ENCODE peak calls at places on chromosomes 13 and 19, in seven cellular contexts. P is effector memory CD4-positive, alpha-beta T cell; K is cardiac muscle cell; H is mesenchymal stem cell; M is WTC11; I is hepatic stellate cell; V is RPMI8226. L is an unnamed sample.
A peak's percentile ranks its signal among the peaks of the same experiment; 100 is the strongest.

GRCh38 chr19:10736916-10737551 is 19.2 kb downstream of the DNM2 start:
- DNase-seq in P (no peak), M (no peak), I (no peak), K (no peak), H (no peak), V (no peak), L (no peak)

GRCh38 chr19:29478578-29479565 is 46.9 kb upstream of the VSTM2B start:
- DNase-seq in P (no peak), I (no peak), V (peak; percentile 40), K (peak; percentile 65), M (peak; percentile 90), H (no peak), L (no peak)

GRCh38 chr13:111897846-111898215 is 169.1 kb upstream of the SOX1 start:
- DNase-seq in I (no peak), K (no peak), V (no peak), P (no peak), M (no peak), H (no peak), L (no peak)

GRCh38 chr19:51101171-51101865 is 6.9 kb downstream of the CTU1 start:
- DNase-seq in K (no peak), V (no peak), M (no peak), H (peak; percentile 40), I (no peak), P (no peak), L (peak; percentile 76)

GRCh38 chr13:106407338-106407737 is 128.1 kb downstream of the EFNB2 start:
- DNase-seq in I (no peak), V (no peak), H (no peak), P (no peak), M (no peak), K (no peak), L (no peak)

GRCh38 chr19:7871530-7872305 is 2.5 kb downstream of the PRR36 start:
- DNase-seq in M (peak; percentile 100), I (peak; percentile 95), K (peak; percentile 96), P (peak; percentile 86), V (peak; percentile 96), H (peak; percentile 96), L (peak; percentile 89)

GRCh38 chr13:107864543-107865460 is 350.5 kb downstream of the LIG4 start:
- DNase-seq in P (no peak), I (peak; percentile 42), V (peak; percentile 44), H (peak; percentile 87), K (peak; percentile 88), M (peak; percentile 35), L (peak; percentile 73)

GRCh38 chr13:41178040-41178439 is 16.3 kb downstream of the KBTBD7 start:
- DNase-seq in H (peak; percentile 58), K (no peak), I (no peak), V (no peak), P (no peak), M (no peak), L (peak; percentile 24)

GRCh38 chr19:3336680-3337523 is 29.5 kb upstream of the NFIC start:
- DNase-seq in M (no peak), P (no peak), I (peak; percentile 65), K (no peak), H (peak; percentile 85), V (no peak), L (peak; percentile 94)

GRCh38 chr19:49818691-49819331 is 722 bp downstream of the MED25 start:
- DNase-seq in V (peak; percentile 18), P (no peak), H (peak; percentile 42), K (no peak), I (no peak), M (no peak), L (peak; percentile 28)

GRCh38 chr19:11063434-11063833 is 25.8 kb upstream of the LDLR start:
- DNase-seq in M (no peak), K (no peak), V (no peak), I (no peak), P (no peak), H (no peak), L (no peak)

GRCh38 chr19:47319923-47320871 is 10.5 kb downstream of the C5AR1 start:
- DNase-seq in K (no peak), H (no peak), M (no peak), V (no peak), P (no peak), I (no peak), L (no peak)

GRCh38 chr13:93951153-93951552 is 528.3 kb downstream of the DCT start:
- DNase-seq in P (no peak), I (peak; percentile 3), M (no peak), V (no peak), H (no peak), K (no peak), L (no peak)